ENCODE peak calls at places on chromosomes 7 and 10, in seven cellular contexts. C is nephron progenitor cell, S is endothelial cell, M is HL-60, D is PC-3, Q is GM12865, A is colonic mucosa. Z is an unnamed sample.

GRCh38 chr7:51129527-51130472 is 186.8 kb downstream of the COBL start:
- DNase-seq in C (no peak), S (no peak), M (no peak), D (no peak), Q (no peak), A (no peak), Z (no peak)

GRCh38 chr7:127879436-127879835 is 151.8 kb downstream of the LRRC4 start:
- DNase-seq in C (no peak), S (no peak), M (no peak), D (no peak), Q (no peak), A (no peak), Z (no peak)

GRCh38 chr7:143008007-143008901 is 18.7 kb downstream of the OR9A2 start:
- DNase-seq in C (peak), S (peak), M (peak), D (peak), Q (peak), A (peak), Z (no peak)

GRCh38 chr7:92714767-92715166 is 121.6 kb downstream of the CDK6 start:
- DNase-seq in C (no peak), S (no peak), M (no peak), D (no peak), Q (no peak), A (no peak), Z (no peak)

GRCh38 chr10:110176626-110177025 is 30.8 kb upstream of the MXI1 start:
- DNase-seq in C (peak), S (no peak), M (no peak), D (no peak), Q (no peak), A (no peak), Z (no peak)

GRCh38 chr7:31023877-31024276 is 28.2 kb upstream of the ADCYAP1R1 start:
- DNase-seq in C (no peak), S (no peak), M (no peak), D (no peak), Q (peak), A (no peak), Z (no peak)

GRCh38 chr10:119343001-119343601 is 135.7 kb downstream of the GRK5 start:
- DNase-seq in C (no peak), S (no peak), M (no peak), D (no peak), Q (no peak), A (no peak), Z (no peak)

GRCh38 chr7:43314379-43315158 is 202.1 kb downstream of the HECW1 start:
- DNase-seq in C (no peak), S (no peak), M (no peak), D (no peak), Q (peak), A (no peak), Z (no peak)

GRCh38 chr10:97024181-97025073 is 161.3 kb downstream of the SLIT1 start:
- DNase-seq in C (no peak), S (no peak), M (no peak), D (peak), Q (peak), A (no peak), Z (no peak)

GRCh38 chr7:123169065-123169464 is 30.7 kb downstream of the SLC13A1 start:
- DNase-seq in C (no peak), S (no peak), M (no peak), D (no peak), Q (no peak), A (no peak), Z (no peak)

GRCh38 chr10:51895209-51895608 is 195.8 kb upstream of the CSTF2T start:
- DNase-seq in C (no peak), S (no peak), M (no peak), D (no peak), Q (no peak), A (no peak), Z (peak)

GRCh38 chr10:14349081-14349480 is 18.4 kb upstream of the FRMD4A start:
- DNase-seq in C (no peak), S (no peak), M (no peak), D (no peak), Q (no peak), A (no peak), Z (no peak)

GRCh38 chr10:73232887-73233286 is 14.2 kb downstream of the DNAJC9 start:
- DNase-seq in C (no peak), S (peak), M (no peak), D (peak), Q (no peak), A (no peak), Z (no peak)

GRCh38 chr7:44767912-44768662 is 19.4 kb downstream of the ZMIZ2 start:
- DNase-seq in C (peak), S (no peak), M (peak), D (no peak), Q (peak), A (peak), Z (no peak)

GRCh38 chr7:29102554-29103151 is 43.7 kb downstream of the CPVL start:
- DNase-seq in C (peak), S (peak), M (peak), D (peak), Q (peak), A (peak), Z (peak)

GRCh38 chr10:90920986-90921643 is at the start of gene ANKRD1:
- DNase-seq in C (no peak), S (no peak), M (no peak), D (peak), Q (no peak), A (no peak), Z (no peak)

GRCh38 chr10:95404460-95404858 is 113.7 kb upstream of the PDLIM1 start:
- DNase-seq in C (no peak), S (no peak), M (no peak), D (no peak), Q (no peak), A (no peak), Z (no peak)

GRCh38 chr7:82156168-82156567 is 287.4 kb downstream of the CACNA2D1 start:
- DNase-seq in C (peak), S (no peak), M (no peak), D (no peak), Q (no peak), A (no peak), Z (no peak)

GRCh38 chr7:73738220-73738611 is 386 bp downstream of the ABHD11 start:
- DNase-seq in C (peak), S (peak), M (peak), D (peak), Q (peak), A (peak), Z (no peak)

GRCh38 chr10:33057620-33058019 is 99.6 kb upstream of the ITGB1 start:
- DNase-seq in C (no peak), S (no peak), M (no peak), D (no peak), Q (no peak), A (no peak), Z (no peak)

GRCh38 chr7:5526190-5527037 is 102.8 kb upstream of the TNRC18 start:
- DNase-seq in C (no peak), S (no peak), M (peak), D (peak), Q (no peak), A (peak), Z (peak)

GRCh38 chr7:51019231-51019844 is 236.6 kb upstream of the GRB10 start:
- DNase-seq in C (no peak), S (no peak), M (no peak), D (peak), Q (no peak), A (no peak), Z (no peak)

GRCh38 chr10:128863411-128863810 is 603.6 kb upstream of the MGMT start:
- DNase-seq in C (no peak), S (no peak), M (no peak), D (no peak), Q (no peak), A (no peak), Z (no peak)

GRCh38 chr7:135282621-135283295 is 49.1 kb downstream of the STRA8 start:
- DNase-seq in C (no peak), S (no peak), M (no peak), D (no peak), Q (no peak), A (no peak), Z (no peak)

GRCh38 chr7:151248191-151249033 is at the start of gene SMARCD3:
- DNase-seq in C (peak), S (peak), M (no peak), D (peak), Q (no peak), A (peak), Z (no peak)

GRCh38 chr10:60312818-60313588 is 76.7 kb downstream of the ANK3 start:
- DNase-seq in C (no peak), S (no peak), M (no peak), D (peak), Q (no peak), A (no peak), Z (no peak)

GRCh38 chr10:72059843-72060822 is 28.2 kb downstream of the SPOCK2 start:
- DNase-seq in C (no peak), S (no peak), M (no peak), D (no peak), Q (peak), A (no peak), Z (no peak)

GRCh38 chr10:104209575-104210198 is 22.5 kb downstream of the CFAP43 start:
- DNase-seq in C (peak), S (peak), M (peak), D (peak), Q (peak), A (peak), Z (no peak)

GRCh38 chr10:106795619-106796018 is 368.9 kb downstream of the SORCS1 start:
- DNase-seq in C (peak), S (peak), M (no peak), D (peak), Q (peak), A (peak), Z (no peak)

GRCh38 chr7:73920406-73921134 is 59.6 kb downstream of the TMEM270 start:
- DNase-seq in C (no peak), S (no peak), M (no peak), D (no peak), Q (no peak), A (no peak), Z (no peak)

GRCh38 chr10:70673929-70674559 is 1.7 kb downstream of the ADAMTS14 start:
- DNase-seq in C (no peak), S (no peak), M (no peak), D (peak), Q (no peak), A (no peak), Z (no peak)

GRCh38 chr10:114616103-114616502 is 42.0 kb downstream of the ABLIM1 start:
- DNase-seq in C (no peak), S (no peak), M (no peak), D (no peak), Q (no peak), A (no peak), Z (no peak)

GRCh38 chr10:2791774-2792443 is 275.4 kb upstream of the PFKP start:
- DNase-seq in C (no peak), S (no peak), M (no peak), D (no peak), Q (peak), A (no peak), Z (no peak)

GRCh38 chr7:45196374-45196773 is 38.8 kb downstream of the RAMP3 start:
- DNase-seq in C (no peak), S (no peak), M (no peak), D (no peak), Q (peak), A (no peak), Z (no peak)

GRCh38 chr7:1555046-1555812 is 776 bp downstream of the TMEM184A start:
- DNase-seq in C (peak), S (no peak), M (no peak), D (peak), Q (no peak), A (peak), Z (no peak)

GRCh38 chr10:74975758-74976157 is 135.7 kb upstream of the SAMD8 start:
- DNase-seq in C (no peak), S (no peak), M (no peak), D (no peak), Q (no peak), A (no peak), Z (no peak)

GRCh38 chr10:74973993-74974392 is 137.5 kb upstream of the SAMD8 start:
- DNase-seq in C (no peak), S (no peak), M (no peak), D (no peak), Q (no peak), A (no peak), Z (no peak)

GRCh38 chr10:74977913-74978847 is 133.3 kb upstream of the SAMD8 start:
- DNase-seq in C (no peak), S (no peak), M (peak), D (no peak), Q (peak), A (no peak), Z (no peak)

GRCh38 chr10:74977072-74977471 is 134.4 kb upstream of the SAMD8 start:
- DNase-seq in C (no peak), S (no peak), M (no peak), D (no peak), Q (no peak), A (no peak), Z (no peak)

GRCh38 chr10:74976565-74976964 is 134.9 kb upstream of the SAMD8 start:
- DNase-seq in C (peak), S (no peak), M (no peak), D (no peak), Q (peak), A (no peak), Z (no peak)
- TF ChIP-seq CTCF in C (no peak), S (no peak), M (no peak), D (peak), Q (peak), A (no peak), Z (no peak)

GRCh38 chr10:24737001-24737400 is 13.3 kb upstream of the ARHGAP21 start:
- DNase-seq in C (no peak), S (no peak), M (no peak), D (no peak), Q (no peak), A (no peak), Z (no peak)

GRCh38 chr10:24744966-24745365 is 21.3 kb upstream of the ARHGAP21 start:
- DNase-seq in C (no peak), S (no peak), M (no peak), D (no peak), Q (no peak), A (no peak), Z (no peak)

DNA sequence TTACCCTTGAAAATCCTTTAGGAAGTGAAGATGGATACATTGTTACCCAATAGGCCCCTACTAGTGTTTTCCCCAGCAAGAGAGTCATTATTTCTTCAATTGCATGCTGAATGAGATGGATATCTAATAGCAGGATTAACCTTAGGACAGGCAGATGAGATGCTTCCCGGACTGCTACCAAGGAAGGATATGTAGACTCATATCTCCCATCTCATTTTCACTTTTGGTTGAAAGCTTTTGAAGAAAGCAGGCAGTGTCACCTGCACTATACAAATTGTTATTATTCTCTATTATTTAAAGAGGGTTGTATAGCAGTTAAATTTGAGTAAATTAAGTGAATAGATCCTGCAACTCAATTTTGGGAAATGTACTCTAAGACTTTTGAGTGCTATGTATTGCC is 17.0 kb upstream of the ARHGAP21 start:
- DNase-seq in C (no peak), S (no peak), M (no peak), D (no peak), Q (no peak), A (no peak), Z (no peak)
- TF ChIP-seq CTCF in C (no peak), S (no peak), M (no peak), D (no peak), Q (no peak), A (no peak), Z (no peak)

GRCh38 chr7:86600506-86601290 is 43.0 kb upstream of the GRM3 start:
- DNase-seq in C (no peak), S (no peak), M (no peak), D (no peak), Q (peak), A (no peak), Z (no peak)

GRCh38 chr7:86598721-86599120 is 45.0 kb upstream of the GRM3 start:
- DNase-seq in C (no peak), S (no peak), M (no peak), D (no peak), Q (no peak), A (no peak), Z (no peak)

GRCh38 chr7:86598311-86598710 is 45.4 kb upstream of the GRM3 start:
- DNase-seq in C (peak), S (peak), M (peak), D (peak), Q (peak), A (peak), Z (no peak)
- TF ChIP-seq CTCF in C (peak), S (no peak), M (no peak), D (peak), Q (peak), A (no peak), Z (no peak)

GRCh38 chr10:98349508-98349922 is 65.5 kb downstream of the PYROXD2 start:
- DNase-seq in C (no peak), S (no peak), M (peak), D (peak), Q (peak), A (peak), Z (peak)
- TF ChIP-seq CTCF in C (no peak), S (no peak), M (no peak), D (no peak), Q (no peak), A (no peak), Z (no peak)

GRCh38 chr7:130865408-130866236 is 131.6 kb upstream of the KLF14 start:
- DNase-seq in C (peak), S (peak), M (peak), D (peak), Q (no peak), A (no peak), Z (no peak)
- TF ChIP-seq CTCF in C (no peak), S (no peak), M (no peak), D (no peak), Q (no peak), A (no peak), Z (no peak)

DNA sequence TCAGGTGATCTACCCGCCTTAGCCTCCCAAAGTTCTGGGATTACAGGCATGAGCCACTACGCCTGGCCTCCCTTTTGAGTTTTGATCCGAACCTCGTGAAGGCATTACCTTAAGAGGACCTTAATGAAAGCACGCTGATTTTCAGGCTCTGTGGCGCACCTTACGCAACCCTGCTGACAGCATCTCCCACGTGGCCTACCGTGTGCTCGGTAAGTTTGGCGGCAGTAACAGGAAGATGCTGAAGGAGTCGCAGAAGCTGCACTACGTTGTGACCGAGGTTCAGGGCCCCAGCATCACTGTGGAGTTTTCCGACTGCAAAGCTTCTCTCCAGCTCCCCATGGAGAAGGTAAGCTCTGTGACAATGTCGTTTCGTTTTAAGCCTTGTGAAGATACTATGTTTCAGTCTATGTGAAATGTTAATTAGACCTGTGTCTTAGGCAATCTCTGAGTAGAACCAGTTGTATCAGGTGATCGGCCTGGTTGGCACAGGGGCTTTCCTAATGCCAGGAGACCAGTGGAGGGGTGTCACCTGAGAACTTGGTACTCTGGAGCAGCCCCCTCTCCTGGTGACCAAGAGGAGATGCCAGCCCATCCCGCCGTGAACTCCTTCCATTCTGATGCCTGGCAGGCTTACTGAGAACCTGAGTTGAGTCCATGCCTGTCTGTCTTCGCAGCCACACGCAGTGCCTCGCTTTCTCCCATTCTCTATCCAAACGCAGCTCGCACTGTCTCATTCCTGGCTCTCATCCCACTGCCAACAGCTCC is 43.5 kb downstream of the TRRAP start:
- DNase-seq in C (no peak), S (no peak), M (no peak), D (no peak), Q (no peak), A (no peak), Z (no peak)
- TF ChIP-seq CTCF in C (no peak), S (no peak), M (no peak), D (no peak), Q (no peak), A (no peak), Z (no peak)

GRCh38 chr7:25671087-25671486 is 442.8 kb upstream of the NPVF start:
- DNase-seq in C (no peak), S (no peak), M (no peak), D (no peak), Q (no peak), A (no peak), Z (no peak)

GRCh38 chr7:25669300-25669781 is 441.1 kb upstream of the NPVF start:
- DNase-seq in C (no peak), S (no peak), M (no peak), D (no peak), Q (no peak), A (no peak), Z (no peak)

GRCh38 chr7:25675789-25676474 is 447.6 kb upstream of the NPVF start:
- DNase-seq in C (no peak), S (no peak), M (no peak), D (no peak), Q (no peak), A (no peak), Z (no peak)

GRCh38 chr7:25669954-25670841 is 441.9 kb upstream of the NPVF start:
- DNase-seq in C (no peak), S (no peak), M (no peak), D (no peak), Q (no peak), A (no peak), Z (no peak)

GRCh38 chr7:25672476-25672875 is 444.2 kb upstream of the NPVF start:
- DNase-seq in C (no peak), S (no peak), M (no peak), D (no peak), Q (no peak), A (no peak), Z (no peak)
- TF ChIP-seq CTCF in C (no peak), S (no peak), M (no peak), D (no peak), Q (no peak), A (no peak), Z (no peak)

DNA sequence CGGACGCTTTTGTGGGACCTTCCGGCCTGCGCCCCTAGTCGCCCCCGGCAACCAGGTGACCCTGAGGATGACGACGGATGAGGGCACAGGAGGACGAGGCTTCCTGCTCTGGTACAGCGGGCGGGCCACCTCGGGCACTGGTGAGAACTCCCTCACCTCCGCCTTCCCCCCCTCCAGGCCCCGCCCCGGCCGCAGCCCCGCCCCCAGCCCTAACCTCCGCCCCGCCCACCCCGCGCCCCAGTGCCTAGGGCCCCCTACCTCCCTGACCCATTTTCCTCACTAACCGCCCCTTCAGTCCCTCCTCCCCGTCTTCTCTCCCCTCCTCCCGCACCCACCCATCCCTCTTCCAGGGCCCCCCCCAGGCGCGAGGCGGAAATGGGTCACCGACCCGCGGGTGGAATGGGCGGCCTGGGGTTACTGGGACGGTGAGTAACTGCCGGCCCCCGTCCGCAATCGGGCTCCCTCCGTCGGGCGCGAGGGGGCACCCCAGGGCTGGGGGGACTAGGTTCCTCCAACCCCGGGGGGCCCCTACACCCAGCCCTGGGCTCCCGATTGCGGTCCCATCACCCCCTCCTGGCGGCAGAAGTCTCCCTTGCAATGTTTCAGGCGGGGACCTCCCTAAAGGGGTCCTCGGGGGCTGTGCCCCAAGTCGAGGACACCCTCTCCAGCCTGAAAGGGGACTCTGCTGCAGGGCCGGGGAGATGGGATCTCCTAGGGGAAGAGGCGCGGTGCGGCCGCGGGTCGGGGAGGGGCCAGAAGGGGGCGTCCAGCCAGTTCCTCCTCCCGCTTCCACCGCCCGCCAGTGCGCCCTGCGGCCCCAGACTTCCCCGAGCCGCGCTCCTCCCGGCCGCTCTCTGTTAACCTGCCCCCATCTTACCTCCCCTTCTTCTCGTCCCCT is 2.2 kb downstream of the PCOLCE start:
- DNase-seq in C (peak), S (peak), M (peak), D (peak), Q (peak), A (peak), Z (no peak)
- TF ChIP-seq CTCF in C (peak), S (no peak), M (no peak), D (peak), Q (peak), A (peak), Z (peak)

Z was measured in AG09319.